ENCODE peak calls at places on chromosomes 7 and 10, in six cellular contexts. V is right atrium auricular region, O is osteoblast, Y is heart right ventricle, X is GM12878, L is hepatocyte. C is an unnamed sample.

GRCh38 chr10:112006831-112007230 is 176.7 kb downstream of the GPAM start:
- DNase-seq in V (no peak), O (no peak), Y (no peak), X (no peak), L (no peak), C (no peak)

GRCh38 chr7:83077328-83077727 is 85.4 kb downstream of the PCLO start:
- DNase-seq in V (no peak), O (no peak), Y (no peak), X (no peak), L (no peak), C (no peak)

GRCh38 chr7:74217455-74218342 is 7.9 kb downstream of the LAT2 start:
- DNase-seq in V (no peak), O (peak), Y (no peak), X (peak), L (no peak), C (peak)

GRCh38 chr7:155878250-155878649 is 66.0 kb upstream of the SHH start:
- DNase-seq in V (no peak), O (no peak), Y (no peak), X (no peak), L (no peak), C (no peak)

GRCh38 chr10:30701471-30702173 is 72.1 kb upstream of the LYZL2 start:
- DNase-seq in V (no peak), O (peak), Y (no peak), X (peak), L (no peak), C (peak)

GRCh38 chr7:50641442-50642405 is 76.5 kb upstream of the DDC start:
- DNase-seq in V (peak), O (no peak), Y (peak), X (no peak), L (no peak), C (no peak)

GRCh38 chr10:20093600-20093999 is 277.4 kb downstream of the PLXDC2 start:
- DNase-seq in V (no peak), O (no peak), Y (no peak), X (no peak), L (no peak), C (no peak)

GRCh38 chr10:123057968-123058367 is 49.2 kb downstream of the ACADSB start:
- DNase-seq in V (no peak), O (no peak), Y (no peak), X (no peak), L (no peak), C (no peak)

DNA sequence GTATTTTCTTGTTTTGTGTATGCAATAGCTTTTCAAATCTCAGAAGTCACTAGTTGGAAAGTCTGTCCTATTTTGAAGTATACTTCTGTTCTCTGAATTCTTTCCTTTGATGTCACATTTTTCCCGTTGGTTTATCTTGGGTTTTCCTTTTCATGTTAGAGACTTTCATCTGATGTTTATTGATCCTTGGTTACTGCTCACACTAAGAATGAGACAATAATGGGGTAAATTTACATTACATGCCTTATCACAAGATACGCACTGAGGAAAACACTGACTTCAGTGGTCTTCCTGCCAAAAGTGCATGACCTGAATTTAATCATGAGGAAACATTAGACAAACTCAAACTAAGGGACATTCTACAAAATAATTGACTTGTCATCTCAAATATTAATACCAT is 63.5 kb upstream of the C1GALT1 start:
- DNase-seq in V (no peak), O (no peak), Y (no peak), X (no peak), L (no peak), C (no peak)
- TF ChIP-seq CTCF in V (no peak), O (no peak), Y (no peak), X (no peak), L (no peak), C (no peak)

GRCh38 chr10:5343092-5343491 is 21.7 kb upstream of the UCN3 start:
- DNase-seq in V (no peak), O (no peak), Y (no peak), X (no peak), L (no peak), C (no peak)

GRCh38 chr10:5343979-5344378 is 20.8 kb upstream of the UCN3 start:
- DNase-seq in V (no peak), O (no peak), Y (no peak), X (no peak), L (no peak), C (no peak)

GRCh38 chr10:5344746-5345145 is 20.0 kb upstream of the UCN3 start:
- DNase-seq in V (no peak), O (no peak), Y (no peak), X (no peak), L (no peak), C (no peak)

GRCh38 chr10:5346881-5347280 is 17.9 kb upstream of the UCN3 start:
- DNase-seq in V (no peak), O (no peak), Y (no peak), X (no peak), L (no peak), C (no peak)

DNA sequence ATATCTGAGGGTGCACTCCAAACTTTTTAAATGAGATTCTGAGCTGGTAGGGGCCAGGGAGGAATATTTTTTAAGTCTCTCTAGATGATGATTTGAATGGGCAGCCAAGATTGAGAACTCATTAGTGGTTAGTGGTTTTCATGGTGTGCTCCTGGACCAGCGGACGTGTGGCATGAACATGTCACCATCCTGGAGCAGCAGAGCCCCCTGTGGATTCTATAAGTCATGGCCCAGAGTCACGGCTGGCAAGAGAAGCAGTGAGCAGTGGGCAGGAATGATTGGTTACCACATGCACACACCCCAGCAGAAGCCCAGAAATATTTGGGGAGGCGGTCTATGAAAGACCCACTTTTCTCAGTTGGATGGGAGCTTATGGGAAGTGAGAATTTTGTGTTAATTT is 21.2 kb upstream of the UCN3 start:
- DNase-seq in V (no peak), O (no peak), Y (no peak), X (no peak), L (no peak), C (no peak)
- TF ChIP-seq CTCF in V (no peak), O (peak), Y (no peak), X (no peak), L (no peak), C (peak)

GRCh38 chr7:150388709-150389531 is 9.8 kb downstream of the ZNF775 start:
- DNase-seq in V (peak), O (peak), Y (peak), X (no peak), L (peak), C (no peak)
- TF ChIP-seq CTCF in V (peak), O (peak), Y (peak), X (no peak), L (peak), C (no peak)

GRCh38 chr10:34017281-34017680 is 682.8 kb upstream of the NRP1 start:
- DNase-seq in V (no peak), O (no peak), Y (no peak), X (no peak), L (no peak), C (no peak)
- TF ChIP-seq CTCF in V (no peak), O (no peak), Y (no peak), X (no peak), L (no peak), C (peak)

DNA sequence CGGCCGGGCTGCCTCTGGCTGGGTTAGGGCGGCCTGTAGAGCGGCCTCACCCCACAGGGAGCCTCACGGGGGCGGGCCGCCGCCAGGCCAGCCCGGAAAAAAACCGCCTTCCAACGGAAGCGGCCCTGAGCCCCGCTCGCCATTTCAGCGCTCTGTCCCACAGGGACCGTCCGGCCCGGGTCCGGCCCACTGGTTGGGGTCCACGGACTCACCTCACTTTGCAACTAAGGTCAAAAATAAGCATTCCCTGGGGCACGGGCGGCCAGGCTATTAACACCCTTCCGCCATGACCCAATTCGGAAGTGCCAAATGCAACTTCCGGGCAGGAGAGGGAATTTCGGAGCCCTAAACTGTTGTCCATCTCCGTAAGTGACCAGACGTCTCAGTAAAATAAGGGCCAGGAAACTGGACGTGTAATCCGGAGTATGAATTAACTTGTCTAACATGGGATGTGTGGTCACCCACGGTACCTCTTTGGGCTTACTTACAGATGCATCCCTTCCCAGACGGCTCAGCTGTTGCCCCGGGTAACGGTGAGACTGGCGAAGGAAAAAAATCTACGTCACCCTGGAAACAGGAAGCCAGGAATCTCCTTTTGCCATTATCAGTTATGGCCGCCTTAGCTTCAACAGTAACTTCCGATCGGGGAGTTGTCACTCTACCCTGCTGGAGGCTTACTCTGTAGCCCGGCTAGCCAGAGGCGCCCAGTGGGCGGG is at the start of gene BBIP1:
- DNase-seq in V (no peak), O (peak), Y (no peak), X (peak), L (peak), C (peak)
- TF ChIP-seq CTCF in V (peak), O (no peak), Y (no peak), X (no peak), L (no peak), C (no peak)

GRCh38 chr10:74432841-74433594 is 282.0 kb downstream of the ADK start:
- DNase-seq in V (no peak), O (peak), Y (no peak), X (no peak), L (peak), C (no peak)
- TF ChIP-seq CTCF in V (no peak), O (no peak), Y (no peak), X (no peak), L (no peak), C (no peak)

GRCh38 chr10:17292375-17292774 is 64.3 kb downstream of the VIM start:
- DNase-seq in V (no peak), O (no peak), Y (no peak), X (no peak), L (no peak), C (no peak)

GRCh38 chr10:17289763-17290162 is 61.7 kb downstream of the VIM start:
- DNase-seq in V (no peak), O (peak), Y (no peak), X (no peak), L (no peak), C (no peak)

GRCh38 chr10:17287151-17287550 is 59.1 kb downstream of the VIM start:
- DNase-seq in V (no peak), O (no peak), Y (no peak), X (no peak), L (no peak), C (no peak)

GRCh38 chr10:17286562-17287089 is 58.6 kb downstream of the VIM start:
- DNase-seq in V (no peak), O (no peak), Y (no peak), X (no peak), L (no peak), C (no peak)

GRCh38 chr10:17290226-17290625 is 62.2 kb downstream of the VIM start:
- DNase-seq in V (no peak), O (peak), Y (no peak), X (no peak), L (no peak), C (no peak)
- TF ChIP-seq CTCF in V (no peak), O (peak), Y (no peak), X (peak), L (peak), C (peak)

C was measured in GM06990.